ENCODE peak calls at places on chromosomes 16 and 17, in five cellular contexts. E is IMR-90, G is neuronal stem cell, V is H1, W is mesendoderm. L is an unnamed sample. For H3K36me3, the result is how much of the 10 kb centered on the place peaks cover.

GRCh38 chr17:676060-676745 is 38.4 kb downstream of the VPS53 start:
- DNase-seq in E (peak), G (no peak), V (no peak), W (no peak), L (no peak)

GRCh38 chr16:12703935-12704334 is 99.8 kb downstream of the CPPED1 start:
- DNase-seq in E (peak), G (no peak), V (no peak), W (no peak), L (no peak)

GRCh38 chr17:17032131-17032692 is 10.0 kb upstream of the MPRIP start:
- DNase-seq in E (peak), G (no peak), V (no peak), W (no peak), L (peak)

GRCh38 chr16:28298511-28298878 is 6.2 kb downstream of the SBK1 start:
- DNase-seq in E (no peak), G (no peak), V (no peak), W (peak), L (no peak)

GRCh38 chr16:15509593-15510520 is 75.5 kb downstream of the BMERB1 start:
- DNase-seq in E (peak), G (no peak), V (peak), W (peak), L (peak)

GRCh38 chr16:86923656-86924055 is 345.3 kb downstream of the FOXL1 start:
- DNase-seq in E (no peak), G (no peak), V (no peak), W (no peak), L (no peak)

GRCh38 chr17:73609688-73610210 is 34.5 kb downstream of the SDK2 start:
- DNase-seq in E (no peak), G (no peak), V (no peak), W (no peak), L (no peak)

GRCh38 chr17:32596666-32597065 is 109.9 kb downstream of the CDK5R1 start:
- DNase-seq in E (peak), G (no peak), V (no peak), W (peak), L (no peak)

GRCh38 chr17:148757-149156 is 11.4 kb downstream of the SCGB1C2 start:
- DNase-seq in E (no peak), G (no peak), V (no peak), W (no peak), L (no peak)

GRCh38 chr16:11740567-11740966 is 2.1 kb downstream of the TXNDC11 start:
- DNase-seq in E (no peak), G (no peak), V (no peak), W (no peak), L (peak)

GRCh38 chr16:50666658-50667496 is 14.2 kb downstream of the SNX20 start:
- DNase-seq in E (no peak), G (no peak), V (no peak), W (no peak), L (no peak)

GRCh38 chr17:7216242-7217112 is 3.2 kb downstream of the DLG4 start:
- DNase-seq in E (no peak), G (no peak), V (no peak), W (no peak), L (no peak)

GRCh38 chr16:84412262-84412661 is 43.9 kb downstream of the ATP2C2 start:
- DNase-seq in E (no peak), G (no peak), V (no peak), W (no peak), L (no peak)

GRCh38 chr17:29273924-29274323 is 20.0 kb downstream of the NUFIP2 start:
- DNase-seq in E (no peak), G (no peak), V (no peak), W (peak), L (no peak)

GRCh38 chr16:17836868-17837602 is 366.3 kb upstream of the XYLT1 start:
- DNase-seq in E (peak), G (peak), V (peak), W (peak), L (no peak)

GRCh38 chr17:27895110-27895895 is 2.1 kb upstream of the LYRM9 start:
- DNase-seq in E (no peak), G (no peak), V (no peak), W (no peak), L (no peak)

GRCh38 chr17:14940946-14941280 is 324.2 kb downstream of the PMP22 start:
- DNase-seq in E (no peak), G (no peak), V (no peak), W (no peak), L (no peak)

GRCh38 chr17:80964231-80964856 is 27.3 kb upstream of the CHMP6 start:
- DNase-seq in E (no peak), G (peak), V (no peak), W (no peak), L (no peak)

GRCh38 chr17:72407336-72408121 is 286.7 kb downstream of the SOX9 start:
- DNase-seq in E (peak), G (no peak), V (no peak), W (peak), L (peak)

GRCh38 chr16:74232831-74233465 is 63.7 kb upstream of the PSMD7 start:
- DNase-seq in E (no peak), G (no peak), V (no peak), W (no peak), L (no peak)

GRCh38 chr17:17403899-17404576 is 72.8 kb upstream of the MED9 start:
- DNase-seq in E (no peak), G (no peak), V (no peak), W (no peak), L (no peak)

GRCh38 chr16:75254359-75254837 is 3.0 kb upstream of the BCAR1 start:
- DNase-seq in E (peak), G (no peak), V (no peak), W (peak), L (peak)

GRCh38 chr17:37131064-37131463 is 182.3 kb downstream of the AATF start:
- DNase-seq in E (peak), G (peak), V (no peak), W (no peak), L (peak)

GRCh38 chr16:84937196-84937935 is 74.0 kb downstream of the ZDHHC7 start:
- DNase-seq in E (no peak), G (no peak), V (no peak), W (no peak), L (no peak)

DNA sequence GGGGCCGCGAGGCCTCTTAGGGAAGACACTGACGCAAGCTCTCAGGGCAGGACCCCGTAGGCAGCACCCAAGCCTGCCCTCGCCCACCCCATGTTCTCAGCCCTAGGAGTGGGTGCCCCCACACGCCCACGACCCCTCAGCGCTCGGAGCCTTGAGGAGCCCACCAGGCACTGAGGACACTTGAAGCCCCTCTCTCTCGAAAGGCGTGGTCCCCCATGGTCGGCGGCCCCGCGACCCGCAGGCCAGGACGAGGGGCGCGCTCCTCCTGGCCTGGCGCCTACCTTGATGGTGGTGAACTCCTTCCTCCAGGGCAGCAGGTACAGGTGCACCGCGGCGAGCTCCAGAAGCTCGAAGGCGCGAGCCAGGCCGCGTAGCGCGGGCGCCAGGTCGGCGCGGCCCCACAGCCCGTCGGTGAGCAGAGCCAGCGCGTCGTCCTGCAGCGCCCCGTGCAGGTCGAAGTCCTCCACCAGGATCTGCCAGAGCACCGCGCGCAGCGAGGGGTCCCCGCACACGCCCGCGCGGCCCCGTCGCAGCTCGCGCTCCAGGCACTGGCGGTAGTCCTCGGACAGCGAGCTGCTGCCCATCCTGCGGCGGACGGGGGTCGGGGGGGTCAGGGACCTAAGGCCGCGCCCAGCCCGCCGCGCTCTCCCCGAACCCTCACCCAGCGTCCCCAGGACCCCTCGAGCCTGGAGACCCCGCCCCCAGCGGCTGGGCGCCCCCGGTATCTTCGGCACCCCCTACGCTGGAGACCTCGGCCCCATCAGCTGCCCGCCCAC is 668 bp downstream of the SPATA2L start:
- DNase-seq in E (peak), G (no peak), V (peak), W (peak), L (peak)
- H4K8ac ChIP-seq in E (peak), G (no peak), V (peak), W (no peak), L (peak)

GRCh38 chr17:75932852-75933251 is 8.0 kb downstream of the FBF1 start:
- DNase-seq in E (no peak), G (no peak), V (no peak), W (no peak), L (no peak)
- H3K36me3 ChIP-seq in E (under half), G (under half), V (under half), W (under half), L (under half)

GRCh38 chr16:72833969-72834368 is 214.0 kb downstream of the ZFHX3 start:
- DNase-seq in E (no peak), G (no peak), V (no peak), W (no peak), L (no peak)

GRCh38 chr16:72834499-72834898 is 213.4 kb downstream of the ZFHX3 start:
- DNase-seq in E (no peak), G (no peak), V (no peak), W (no peak), L (no peak)

GRCh38 chr16:72835041-72835440 is 212.9 kb downstream of the ZFHX3 start:
- DNase-seq in E (no peak), G (no peak), V (no peak), W (no peak), L (no peak)

GRCh38 chr16:72833491-72833890 is 214.4 kb downstream of the ZFHX3 start:
- DNase-seq in E (no peak), G (no peak), V (no peak), W (no peak), L (no peak)

GRCh38 chr16:72832640-72833039 is 215.3 kb downstream of the ZFHX3 start:
- DNase-seq in E (peak), G (peak), V (peak), W (peak), L (peak)
- H3K4me2 ChIP-seq in E (no peak), G (no peak), V (no peak), W (no peak), L (no peak)

DNA sequence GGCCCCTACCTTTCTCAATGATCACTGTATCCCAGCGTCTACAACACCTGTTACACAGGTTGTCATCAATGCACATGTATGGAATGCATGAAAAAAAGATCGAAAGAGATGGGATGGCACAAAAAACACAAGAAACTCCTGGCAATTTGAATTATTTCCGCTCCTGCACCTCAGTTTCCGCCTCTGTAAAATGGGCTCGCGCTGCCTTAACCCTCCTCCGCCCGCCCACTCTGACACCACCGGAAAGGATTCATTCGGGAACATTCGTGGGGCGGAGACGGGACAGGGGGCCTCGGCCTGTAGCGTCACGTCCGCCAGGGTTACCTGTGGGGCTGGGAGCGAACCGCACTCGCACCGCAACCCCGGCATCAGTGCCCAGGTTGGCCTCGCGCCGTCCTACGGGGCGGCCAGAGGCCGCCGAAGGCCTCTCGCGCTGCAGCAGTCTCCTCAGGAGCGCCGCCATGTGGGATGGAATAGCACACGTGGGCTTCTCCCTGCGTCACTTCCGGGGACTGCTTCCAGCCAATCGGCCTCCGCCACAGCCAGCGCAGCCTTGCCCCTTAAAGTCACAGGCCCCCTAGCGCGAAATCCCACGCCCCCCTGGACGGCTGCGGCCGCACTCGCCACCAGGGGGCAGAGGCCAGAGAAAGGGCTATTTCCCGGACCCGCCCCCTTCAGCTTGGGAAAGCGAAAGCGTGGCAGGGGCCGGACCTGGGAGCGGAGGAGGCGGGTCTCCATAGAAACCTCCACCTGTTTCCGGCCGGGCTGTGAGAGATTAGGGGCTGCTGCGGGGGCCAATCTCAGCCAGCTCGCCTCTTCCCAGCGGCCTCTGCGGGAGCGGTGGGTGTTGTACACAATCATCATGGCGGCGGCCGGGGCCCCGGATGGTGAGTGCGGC is at the start of the genes EARS2 and UBFD1:
- DNase-seq in E (peak), G (peak), V (peak), W (peak), L (peak)
- H4K8ac ChIP-seq in E (peak), G (no peak), V (peak), W (peak), L (peak)

DNA sequence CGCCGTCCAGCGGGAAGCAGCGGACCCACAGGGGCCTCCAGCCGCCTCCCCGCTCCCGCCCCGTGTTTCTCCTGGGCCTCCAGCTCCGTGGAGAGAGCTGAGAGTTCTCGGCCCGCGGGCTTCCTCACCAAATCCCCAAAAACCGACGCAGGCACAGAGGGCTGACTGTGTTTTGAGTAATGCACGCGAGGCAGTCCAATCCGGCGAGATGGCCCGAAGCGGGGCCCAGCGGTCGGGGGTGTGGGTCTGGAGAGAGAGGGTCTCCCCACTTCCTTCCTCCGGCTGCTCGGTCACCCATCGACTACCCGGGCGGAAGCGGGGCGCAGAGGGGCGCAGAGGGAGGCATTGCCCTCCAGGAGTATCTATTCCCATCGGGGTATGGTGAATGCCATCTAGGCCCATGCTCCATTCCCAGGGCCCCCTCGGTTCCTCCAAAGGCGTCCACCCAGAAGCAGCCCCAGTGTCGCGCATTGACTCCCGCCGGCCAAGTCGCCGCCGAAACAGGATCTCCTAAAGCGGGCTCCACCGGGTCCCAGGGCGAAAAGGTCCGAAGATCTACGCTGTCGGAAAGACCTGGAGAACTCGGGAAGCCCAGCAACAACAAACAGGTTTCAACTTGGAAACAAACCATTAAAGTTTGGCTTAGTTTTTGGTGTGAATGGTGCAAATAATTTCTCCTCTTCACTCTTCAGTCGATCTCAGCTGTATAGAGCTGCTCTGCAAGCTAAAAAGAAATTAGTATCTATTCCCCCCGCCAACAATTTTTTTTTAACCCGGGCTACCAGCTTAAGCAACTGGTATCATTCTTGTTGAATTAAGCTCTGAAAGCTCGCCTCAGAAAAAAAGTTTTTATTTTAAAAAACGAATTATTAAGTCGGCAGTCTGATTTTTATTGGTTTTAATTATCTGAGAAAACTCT is 19.2 kb upstream of the HOXB13 start:
- DNase-seq in E (no peak), G (no peak), V (peak), W (peak), L (peak)
- H3K36me3 ChIP-seq in E (under half), G (under half), V (under half), W (under half), L (under half)

GRCh38 chr17:75878174-75878998 is at the start of gene TRIM47:
- DNase-seq in E (peak), G (no peak), V (peak), W (peak), L (peak)
- H3K4me2 ChIP-seq in E (peak), G (peak), V (peak), W (peak), L (peak)

GRCh38 chr17:40551091-40551873 is 14.0 kb downstream of the CCR7 start:
- DNase-seq in E (peak), G (no peak), V (no peak), W (no peak), L (peak)
- H4K8ac ChIP-seq in E (peak), G (no peak), V (no peak), W (no peak), L (peak)

GRCh38 chr16:88022076-88023042 is 71.1 kb downstream of the BANP start:
- DNase-seq in E (no peak), G (no peak), V (no peak), W (peak), L (no peak)

GRCh38 chr16:88020513-88020885 is 69.3 kb downstream of the BANP start:
- DNase-seq in E (no peak), G (no peak), V (no peak), W (no peak), L (no peak)

GRCh38 chr16:88017006-88017405 is 65.8 kb downstream of the BANP start:
- DNase-seq in E (no peak), G (no peak), V (no peak), W (no peak), L (no peak)

GRCh38 chr16:88017551-88018101 is 66.4 kb downstream of the BANP start:
- DNase-seq in E (no peak), G (no peak), V (no peak), W (no peak), L (no peak)

DNA sequence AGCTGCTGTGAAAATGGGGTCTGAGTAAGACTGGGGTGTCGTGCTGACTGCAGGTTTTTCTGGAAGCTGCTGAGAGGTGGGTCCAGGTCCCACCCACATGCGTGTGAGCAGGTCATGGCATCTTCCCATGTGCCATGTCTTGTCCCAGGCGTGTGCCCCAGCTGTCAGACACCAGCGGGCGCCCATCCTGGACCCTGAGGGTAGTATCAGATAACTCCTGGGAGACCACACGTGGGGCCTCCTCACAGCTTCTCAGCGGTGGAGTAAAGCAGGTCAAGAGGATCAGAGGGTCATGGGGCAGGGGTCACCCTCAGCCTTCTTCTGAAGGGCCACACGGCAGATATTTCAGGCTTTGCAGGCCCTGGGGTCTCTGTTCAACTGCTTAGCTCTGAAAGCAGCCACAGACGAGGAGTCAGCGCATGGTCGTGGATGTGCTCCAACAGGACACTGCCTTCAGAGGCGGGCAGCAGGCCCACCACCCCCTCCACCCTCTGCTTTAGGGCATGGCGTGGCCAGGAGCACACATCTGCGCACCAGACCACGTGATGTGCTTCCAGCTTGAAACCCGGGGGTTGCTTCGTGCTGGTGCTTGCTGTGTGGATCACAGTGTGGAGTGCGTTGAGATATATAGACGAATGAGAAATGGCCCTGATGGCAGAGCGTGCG is 68.7 kb downstream of the BANP start:
- DNase-seq in E (no peak), G (no peak), V (no peak), W (no peak), L (no peak)
- H3K36me3 ChIP-seq in E (under half), G (under half), V (under half), W (under half), L (half or more)

DNA sequence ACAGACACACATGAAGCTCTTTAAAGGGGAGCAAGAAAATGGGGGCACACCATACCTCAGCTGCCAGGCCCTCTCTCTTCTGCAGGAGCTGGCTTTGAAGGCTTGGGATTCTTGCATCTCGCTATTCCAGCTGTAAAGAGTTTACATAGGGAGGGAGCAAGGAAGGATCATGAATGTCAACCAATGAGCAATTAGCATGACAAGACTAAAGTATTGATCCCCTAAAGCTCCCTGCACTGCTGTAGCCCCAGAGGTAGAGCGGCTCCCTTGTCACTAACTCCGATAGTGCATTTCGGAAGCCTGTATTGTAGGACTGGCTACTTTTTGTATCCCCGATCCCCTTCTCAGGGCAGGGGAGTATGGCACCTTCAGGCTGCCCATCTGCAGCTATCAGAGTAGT is 113.4 kb upstream of the PMFBP1 start:
- DNase-seq in E (no peak), G (no peak), V (peak), W (no peak), L (no peak)
- H3K4me2 ChIP-seq in E (no peak), G (no peak), V (peak), W (no peak), L (no peak)